ENCODE peak calls at places on chromosomes 2 and 18, in seven cellular contexts. Y is tibial nerve, V is esophagus muscularis mucosa, L is GM12878, Z is Peyer's patch, Q is spleen, S is upper lobe of left lung. O is an unnamed sample.

GRCh38 chr2:20439193-20439475 is 7.7 kb upstream of the RHOB start:
- DNase-seq in Y (no peak), V (no peak), L (no peak), Z (no peak), Q (no peak), S (peak), O (no peak)

GRCh38 chr18:62450546-62451395 is 72.1 kb upstream of the ZCCHC2 start:
- DNase-seq in Y (peak), V (peak), L (no peak), Z (peak), Q (peak), S (peak), O (peak)

GRCh38 chr2:54409752-54410151 is 46.4 kb upstream of the SPTBN1 start:
- DNase-seq in Y (no peak), V (no peak), L (no peak), Z (no peak), Q (no peak), S (no peak), O (no peak)

GRCh38 chr2:160842286-160842685 is 317.9 kb upstream of the TANK start:
- DNase-seq in Y (no peak), V (no peak), L (no peak), Z (no peak), Q (no peak), S (no peak), O (no peak)

GRCh38 chr2:62505649-62506420 is at the start of gene TMEM17:
- DNase-seq in Y (peak), V (peak), L (peak), Z (peak), Q (peak), S (peak), O (peak)

GRCh38 chr2:180979086-180979934 is 1.1 kb upstream of the UBE2E3 start:
- DNase-seq in Y (no peak), V (no peak), L (no peak), Z (no peak), Q (no peak), S (no peak), O (no peak)

GRCh38 chr18:28109781-28110460 is 67.0 kb downstream of the CDH2 start:
- DNase-seq in Y (no peak), V (no peak), L (no peak), Z (no peak), Q (no peak), S (no peak), O (no peak)

GRCh38 chr18:58513615-58514014 is 115.3 kb downstream of the ALPK2 start:
- DNase-seq in Y (no peak), V (no peak), L (no peak), Z (no peak), Q (no peak), S (no peak), O (no peak)

GRCh38 chr2:46270384-46270783 is 26.8 kb upstream of the EPAS1 start:
- DNase-seq in Y (no peak), V (peak), L (no peak), Z (no peak), Q (no peak), S (no peak), O (no peak)

GRCh38 chr2:182915369-182916326 is 49.2 kb upstream of the FRZB start:
- DNase-seq in Y (no peak), V (no peak), L (no peak), Z (no peak), Q (no peak), S (no peak), O (no peak)

GRCh38 chr2:121128741-121129659 is 156.0 kb downstream of the TFCP2L1 start:
- DNase-seq in Y (no peak), V (no peak), L (no peak), Z (peak), Q (no peak), S (peak), O (no peak)

GRCh38 chr2:142973160-142973821 is 95.8 kb downstream of the KYNU start:
- DNase-seq in Y (no peak), V (no peak), L (no peak), Z (no peak), Q (no peak), S (no peak), O (no peak)

GRCh38 chr18:14947482-14948162 is 199.7 kb downstream of the ANKRD30B start:
- DNase-seq in Y (no peak), V (no peak), L (no peak), Z (no peak), Q (no peak), S (no peak), O (no peak)

GRCh38 chr2:38176619-38177021 is 100.7 kb upstream of the CYP1B1 start:
- DNase-seq in Y (no peak), V (no peak), L (no peak), Z (no peak), Q (no peak), S (peak), O (no peak)

GRCh38 chr2:124296470-124296869 is 271.4 kb downstream of the CNTNAP5 start:
- DNase-seq in Y (no peak), V (peak), L (no peak), Z (no peak), Q (no peak), S (no peak), O (no peak)

GRCh38 chr18:62335494-62335893 is 10.4 kb downstream of the TNFRSF11A start:
- DNase-seq in Y (no peak), V (no peak), L (no peak), Z (no peak), Q (no peak), S (no peak), O (no peak)

GRCh38 chr2:199861116-199861774 is 10.3 kb upstream of the FTCDNL1 start:
- DNase-seq in Y (no peak), V (no peak), L (no peak), Z (no peak), Q (no peak), S (no peak), O (no peak)

GRCh38 chr18:35334821-35335220 is 9.4 kb downstream of the ZNF24 start:
- DNase-seq in Y (no peak), V (no peak), L (no peak), Z (no peak), Q (no peak), S (no peak), O (no peak)

GRCh38 chr2:186540971-186541370 is 48.9 kb upstream of the ITGAV start:
- DNase-seq in Y (no peak), V (no peak), L (no peak), Z (no peak), Q (no peak), S (no peak), O (no peak)

GRCh38 chr18:58042826-58043362 is 1.1 kb upstream of the NEDD4L start:
- DNase-seq in Y (no peak), V (no peak), L (no peak), Z (no peak), Q (no peak), S (no peak), O (no peak)

DNA sequence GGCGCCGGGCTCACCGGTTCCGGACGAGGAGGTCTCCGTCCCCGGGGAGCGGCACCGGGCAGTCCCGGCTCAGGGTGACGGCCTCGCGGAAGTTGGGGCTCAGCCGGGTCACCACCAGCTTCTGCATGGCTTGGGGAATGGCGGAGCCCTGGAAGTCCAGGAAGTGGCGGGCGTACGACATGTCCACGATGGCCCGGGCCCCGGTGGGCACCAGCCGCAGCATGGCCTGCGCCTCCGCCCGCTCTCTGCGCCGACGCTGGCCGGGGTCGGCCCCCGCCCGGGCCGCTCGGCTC is 157 bp downstream of the PTGR3 start:
- DNase-seq in Y (no peak), V (peak), L (no peak), Z (peak), Q (peak), S (peak), O (no peak)
- TF ChIP-seq POLR2A in Y (peak), V (no peak), L (peak), Z (no peak), Q (no peak), S (no peak), O (no peak)

GRCh38 chr2:171487803-171488259 is 34.4 kb upstream of the CYBRD1 start:
- DNase-seq in Y (no peak), V (no peak), L (no peak), Z (peak), Q (no peak), S (no peak), O (no peak)

GRCh38 chr2:171482877-171483276 is 39.4 kb upstream of the CYBRD1 start:
- DNase-seq in Y (no peak), V (no peak), L (no peak), Z (no peak), Q (no peak), S (no peak), O (no peak)

GRCh38 chr2:171487201-171487600 is 35.1 kb upstream of the CYBRD1 start:
- DNase-seq in Y (no peak), V (no peak), L (no peak), Z (no peak), Q (no peak), S (no peak), O (no peak)

GRCh38 chr2:171483793-171484192 is 38.5 kb upstream of the CYBRD1 start:
- DNase-seq in Y (no peak), V (no peak), L (no peak), Z (no peak), Q (no peak), S (no peak), O (no peak)

GRCh38 chr2:171485116-171485515 is 37.2 kb upstream of the CYBRD1 start:
- DNase-seq in Y (no peak), V (no peak), L (no peak), Z (no peak), Q (no peak), S (no peak), O (no peak)
- H3K27ac ChIP-seq in Y (no peak), V (no peak), L (no peak), Z (no peak), Q (no peak), S (no peak), O (no peak)

GRCh38 chr2:231612199-231613053 is 19.8 kb downstream of the TEX44 start:
- DNase-seq in Y (peak), V (peak), L (peak), Z (peak), Q (peak), S (peak), O (peak)
- TF ChIP-seq POLR2A in Y (no peak), V (no peak), L (peak), Z (peak), Q (no peak), S (no peak), O (no peak)

GRCh38 chr2:60883896-60884295 is 2.5 kb downstream of the REL start:
- DNase-seq in Y (no peak), V (no peak), L (no peak), Z (no peak), Q (no peak), S (no peak), O (no peak)
- H3K27ac ChIP-seq in Y (peak), V (no peak), L (peak), Z (peak), Q (peak), S (peak), O (peak)

GRCh38 chr2:202289394-202290204 is 24.0 kb downstream of the NOP58 start:
- DNase-seq in Y (no peak), V (no peak), L (no peak), Z (no peak), Q (no peak), S (peak), O (no peak)

GRCh38 chr2:202290970-202291369 is 25.4 kb downstream of the NOP58 start:
- DNase-seq in Y (no peak), V (no peak), L (no peak), Z (no peak), Q (no peak), S (no peak), O (no peak)

GRCh38 chr2:202290316-202290715 is 24.8 kb downstream of the NOP58 start:
- DNase-seq in Y (no peak), V (no peak), L (no peak), Z (no peak), Q (no peak), S (no peak), O (no peak)

DNA sequence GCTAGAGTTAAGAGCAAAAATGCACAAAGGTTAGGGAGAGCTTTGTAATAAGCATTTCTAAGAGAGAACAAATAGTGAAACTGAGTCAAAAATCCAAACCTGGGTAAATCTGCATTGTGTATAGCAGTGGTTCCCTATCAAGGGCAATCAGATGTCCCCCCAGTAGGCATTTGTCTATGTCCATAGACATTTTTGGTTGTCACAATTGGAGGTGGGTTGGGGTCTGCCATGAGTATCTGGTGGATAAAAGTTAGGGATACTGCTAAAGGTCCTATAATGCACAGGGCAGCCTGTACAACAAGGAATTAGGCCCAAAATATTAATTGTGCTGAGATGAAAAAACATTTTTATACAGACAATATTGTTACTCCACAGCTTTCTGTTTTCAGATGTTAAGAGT is 21.0 kb downstream of the NOP58 start:
- DNase-seq in Y (no peak), V (no peak), L (no peak), Z (no peak), Q (no peak), S (no peak), O (no peak)
- TF ChIP-seq POLR2A in Y (no peak), V (no peak), L (no peak), Z (no peak), Q (no peak), S (no peak), O (no peak)

GRCh38 chr2:11720752-11721151 is 25.7 kb upstream of the LPIN1 start:
- DNase-seq in Y (no peak), V (no peak), L (no peak), Z (no peak), Q (no peak), S (no peak), O (no peak)

GRCh38 chr2:11717623-11718022 is 28.8 kb upstream of the LPIN1 start:
- DNase-seq in Y (no peak), V (no peak), L (no peak), Z (no peak), Q (no peak), S (no peak), O (no peak)

GRCh38 chr2:11722249-11723060 is 24.0 kb upstream of the LPIN1 start:
- DNase-seq in Y (no peak), V (no peak), L (no peak), Z (no peak), Q (no peak), S (no peak), O (no peak)

GRCh38 chr2:11716689-11717321 is 29.6 kb upstream of the LPIN1 start:
- DNase-seq in Y (no peak), V (no peak), L (no peak), Z (no peak), Q (no peak), S (no peak), O (no peak)

GRCh38 chr2:11719230-11719977 is 27.0 kb upstream of the LPIN1 start:
- DNase-seq in Y (no peak), V (no peak), L (no peak), Z (no peak), Q (no peak), S (no peak), O (no peak)
- H3K27ac ChIP-seq in Y (peak), V (no peak), L (no peak), Z (no peak), Q (no peak), S (no peak), O (no peak)

DNA sequence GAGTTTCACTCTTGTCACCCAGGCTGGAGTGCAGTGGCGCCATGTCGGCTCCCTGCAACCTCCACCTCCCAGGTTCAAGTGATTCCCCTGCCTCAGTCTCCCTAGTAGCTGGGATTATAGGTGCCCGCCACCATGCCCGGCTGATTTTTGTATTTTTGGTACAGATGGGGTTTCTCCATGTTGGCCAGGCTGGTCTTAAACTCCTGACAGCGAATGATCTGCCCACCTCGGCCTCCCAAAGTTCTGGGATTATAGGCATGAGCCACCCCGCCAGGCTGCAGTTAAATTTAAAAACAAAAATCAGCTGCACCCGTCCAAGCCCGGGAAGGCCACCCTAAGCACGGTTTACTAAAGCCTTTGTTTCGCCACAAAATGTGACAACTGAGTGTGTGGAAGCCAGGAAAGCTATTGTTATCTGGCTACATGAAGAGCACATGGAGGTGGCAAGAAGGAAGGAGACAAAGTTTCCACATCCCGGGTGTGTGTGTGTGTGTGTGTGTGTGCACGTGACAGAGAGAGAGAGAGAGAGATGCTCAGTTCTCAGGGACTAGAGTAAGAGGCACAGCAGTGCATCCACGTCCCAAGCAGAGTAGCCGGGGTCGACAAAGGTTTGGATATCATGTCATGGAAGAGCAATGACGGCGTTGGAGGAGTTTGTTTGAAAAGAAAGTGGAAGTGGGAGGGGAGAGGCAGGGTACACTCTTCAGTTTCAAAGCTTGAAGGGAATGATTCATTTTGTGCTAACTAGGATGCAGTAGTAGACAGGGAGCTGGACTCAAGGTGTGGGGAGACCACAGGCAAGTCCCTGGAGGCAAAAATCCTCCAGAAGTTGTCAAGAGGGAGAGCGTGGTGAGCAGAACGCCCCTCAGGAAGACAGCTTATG is 20.1 kb downstream of the INPP5D start:
- DNase-seq in Y (no peak), V (peak), L (no peak), Z (peak), Q (peak), S (no peak), O (peak)
- TF ChIP-seq POLR2A in Y (no peak), V (no peak), L (no peak), Z (no peak), Q (no peak), S (no peak), O (no peak)

GRCh38 chr2:42150159-42150558 is 19.0 kb upstream of the EML4 start:
- DNase-seq in Y (no peak), V (no peak), L (no peak), Z (no peak), Q (no peak), S (no peak), O (no peak)

GRCh38 chr2:42141687-42142475 is 27.3 kb upstream of the EML4 start:
- DNase-seq in Y (peak), V (no peak), L (no peak), Z (peak), Q (peak), S (peak), O (no peak)

GRCh38 chr2:42142476-42143184 is 26.5 kb upstream of the EML4 start:
- DNase-seq in Y (no peak), V (no peak), L (no peak), Z (no peak), Q (no peak), S (peak), O (no peak)

DNA sequence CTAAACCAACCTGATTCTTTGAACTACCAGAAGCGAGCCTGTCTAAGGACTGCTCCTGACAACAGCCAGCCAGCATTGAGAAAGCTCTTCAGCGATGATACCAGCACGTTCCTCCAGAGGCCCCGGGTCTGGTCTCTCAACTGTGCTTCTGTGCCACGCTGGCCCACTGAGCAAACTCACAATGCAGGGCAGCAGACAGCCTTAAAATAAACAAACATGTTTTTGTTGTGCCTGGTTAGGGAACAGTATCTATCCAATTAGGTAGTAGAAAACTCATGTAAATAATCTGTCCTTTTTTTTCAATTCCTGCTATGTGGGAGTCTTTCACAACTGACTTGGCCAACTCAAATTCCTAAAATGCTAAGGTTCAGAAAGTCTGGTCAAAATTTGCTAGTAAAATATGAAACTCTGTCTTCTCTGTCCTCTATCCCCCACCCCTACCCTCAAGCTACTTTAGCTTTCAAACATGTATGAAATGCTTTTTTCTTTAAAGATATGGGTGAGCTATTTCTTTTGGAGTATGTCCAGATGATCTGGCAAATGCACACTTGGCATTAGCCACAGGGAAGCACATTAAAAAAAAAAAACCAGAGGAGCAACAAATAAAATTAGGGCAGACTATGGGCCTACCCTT is 21.4 kb upstream of the EML4 start:
- DNase-seq in Y (no peak), V (no peak), L (no peak), Z (no peak), Q (no peak), S (no peak), O (no peak)
- H3K27ac ChIP-seq in Y (peak), V (no peak), L (no peak), Z (no peak), Q (peak), S (peak), O (peak)